ENCODE peak calls at places on chromosomes 5 and 9, in six cellular contexts. O is H7; F is M059J; G is effector CD4-positive, alpha-beta T cell; M is T-helper 1 cell; K is tibial nerve. C is an unnamed sample.
A peak's percentile ranks its signal among the peaks of the same experiment; 100 is the strongest.

GRCh38 chr5:157817928-157818327 is 41.0 kb downstream of the CLINT1 start:
- DNase-seq in K (no peak), G (no peak), F (no peak), M (no peak), O (no peak), C (no peak)

GRCh38 chr5:179793470-179794139 is at the start of gene LTC4S:
- DNase-seq in F (peak; percentile 22), M (no peak), K (peak; percentile 73), G (peak; percentile 35), O (peak; percentile 61), C (no peak)

GRCh38 chr5:72994578-72994977 is 38.7 kb downstream of the FCHO2 start:
- DNase-seq in F (no peak), K (no peak), G (no peak), M (no peak), O (no peak), C (no peak)

GRCh38 chr9:137301086-137301947 is 754 bp downstream of the NRARP start:
- DNase-seq in K (no peak), O (peak; percentile 93), G (no peak), F (peak; percentile 34), M (peak; percentile 6), C (peak; percentile 74)

GRCh38 chr9:127898433-127899199 is 787 bp downstream of the ST6GALNAC6 start:
- DNase-seq in O (peak; percentile 83), G (no peak), K (peak; percentile 67), F (peak; percentile 59), M (no peak), C (peak; percentile 52)

GRCh38 chr5:31186672-31187267 is 6.7 kb upstream of the CDH6 start:
- DNase-seq in K (no peak), F (peak; percentile 58), G (no peak), M (no peak), O (peak; percentile 39), C (peak; percentile 22)

GRCh38 chr9:94167055-94167346 is 82.7 kb downstream of the PTPDC1 start:
- DNase-seq in O (no peak), K (no peak), G (no peak), M (no peak), F (peak; percentile 87), C (no peak)

GRCh38 chr9:109499631-109500120 is 1.6 kb upstream of the PTPN3 start:
- DNase-seq in G (no peak), F (peak; percentile 65), K (no peak), O (peak; percentile 90), M (no peak), C (no peak)

GRCh38 chr5:62386824-62387223 is 16.9 kb downstream of the DIMT1 start:
- DNase-seq in O (no peak), F (no peak), M (no peak), G (no peak), K (no peak), C (no peak)

GRCh38 chr5:114839360-114839759 is 330.3 kb downstream of the TRIM36 start:
- DNase-seq in F (no peak), O (no peak), M (no peak), G (no peak), K (no peak), C (no peak)

GRCh38 chr5:173826179-173826920 is 61.8 kb upstream of the CPEB4 start:
- DNase-seq in K (no peak), M (no peak), G (no peak), F (no peak), O (no peak), C (no peak)

GRCh38 chr9:91814214-91814613 is 135.8 kb downstream of the ROR2 start:
- DNase-seq in F (no peak), K (no peak), G (no peak), O (no peak), M (no peak), C (no peak)

GRCh38 chr5:59133801-59134261 is 551.0 kb downstream of the RAB3C start:
- DNase-seq in M (no peak), O (no peak), K (no peak), F (peak; percentile 77), G (no peak), C (no peak)

GRCh38 chr5:14476791-14477435 is 104.7 kb upstream of the OTULINL start:
- DNase-seq in F (peak; percentile 33), K (no peak), G (no peak), O (no peak), M (no peak), C (no peak)

GRCh38 chr9:88989961-88990570 is 1.2 kb upstream of the S1PR3 start:
- DNase-seq in K (no peak), G (no peak), O (peak; percentile 69), M (no peak), F (no peak), C (no peak)

GRCh38 chr5:21181726-21182125 is 1193.7 kb upstream of the CDH18 start:
- DNase-seq in O (no peak), M (no peak), F (no peak), K (no peak), G (no peak), C (peak; percentile 5)

GRCh38 chr5:155311721-155312120 is 298.2 kb downstream of the KIF4B start:
- DNase-seq in F (no peak), O (no peak), G (no peak), K (no peak), M (no peak), C (no peak)

GRCh38 chr9:133725886-133726285 is 12.3 kb downstream of the SARDH start:
- DNase-seq in G (no peak), M (no peak), O (peak; percentile 28), F (no peak), K (no peak), C (no peak)

GRCh38 chr5:73564644-73565165 is 734 bp downstream of the ANKRA2 start:
- DNase-seq in G (no peak), M (no peak), O (peak; percentile 17), F (peak; percentile 21), K (no peak), C (no peak)

GRCh38 chr9:19409406-19410194 is 791 bp downstream of the ACER2 start:
- DNase-seq in O (peak; percentile 72), M (no peak), F (peak; percentile 28), G (peak; percentile 9), K (peak; percentile 26), C (peak; percentile 38)

GRCh38 chr9:93807166-93808013 is 147.8 kb downstream of the BARX1 start:
- DNase-seq in F (no peak), M (no peak), K (no peak), G (no peak), O (peak; percentile 24), C (no peak)

GRCh38 chr5:43648499-43649124 is 45.6 kb downstream of the NNT start:
- DNase-seq in K (peak; percentile 26), F (no peak), O (no peak), M (no peak), G (no peak), C (no peak)

C was measured in NCI-H1417.